ENCODE peak calls at places on chromosomes 11 and 22, in six cellular contexts. A, M, O, H, U and X are unnamed samples.

GRCh38 chr22:27577570-27577969 is 224.0 kb downstream of the MN1 start:
- DNase-seq in O (no peak), A (no peak), M (no peak), H (no peak), U (no peak), X (no peak)

GRCh38 chr11:96246718-96247540 is 96.1 kb downstream of the MAML2 start:
- DNase-seq in H (no peak), U (no peak), A (no peak), M (no peak), O (peak), X (no peak)

GRCh38 chr11:111320728-111321568 is 22.6 kb downstream of the POU2AF3 start:
- DNase-seq in M (no peak), H (no peak), O (no peak), A (no peak), U (no peak), X (no peak)

GRCh38 chr11:117471776-117472175 is 144.1 kb downstream of the CEP164 start:
- DNase-seq in O (no peak), M (no peak), H (no peak), U (no peak), A (no peak), X (no peak)

GRCh38 chr22:19970479-19971275 is 29.1 kb upstream of the TXNRD2 start:
- DNase-seq in A (peak), M (peak), U (peak), H (peak), O (peak), X (no peak)

GRCh38 chr22:47160781-47161520 is 398.5 kb downstream of the TBC1D22A start:
- DNase-seq in M (no peak), O (no peak), U (no peak), A (no peak), H (no peak), X (no peak)

GRCh38 chr22:38189104-38189503 is 7.5 kb upstream of the PLA2G6 start:
- DNase-seq in M (no peak), U (no peak), A (no peak), H (no peak), O (no peak), X (no peak)

GRCh38 chr11:32833921-32834320 is 4.2 kb downstream of the PRRG4 start:
- DNase-seq in O (no peak), U (no peak), A (no peak), H (no peak), M (no peak), X (no peak)

GRCh38 chr22:48934446-48934845 is 893.2 kb downstream of the BRD1 start:
- DNase-seq in O (no peak), H (no peak), M (no peak), U (no peak), A (no peak), X (no peak)

GRCh38 chr11:75239551-75240290 is 853 bp upstream of the TPBGL start:
- DNase-seq in O (no peak), H (no peak), A (no peak), M (no peak), U (no peak), X (no peak)

GRCh38 chr11:99548264-99548663 is 527.5 kb downstream of the CNTN5 start:
- DNase-seq in O (no peak), U (no peak), H (no peak), M (no peak), A (no peak), X (no peak)

GRCh38 chr11:1564535-1565172 is 7.4 kb downstream of the DUSP8 start:
- DNase-seq in H (no peak), M (no peak), A (no peak), O (peak), U (peak), X (no peak)

GRCh38 chr11:38990139-38990538 is 2392.1 kb upstream of the RAG2 start:
- DNase-seq in M (no peak), O (no peak), H (no peak), U (no peak), A (no peak), X (no peak)

GRCh38 chr11:23555085-23555484 is 694.8 kb upstream of the CCDC179 start:
- DNase-seq in H (no peak), M (no peak), U (no peak), O (no peak), A (no peak), X (no peak)

GRCh38 chr11:45651841-45652745 is 13.3 kb downstream of the CHST1 start:
- DNase-seq in H (no peak), U (no peak), M (no peak), A (no peak), O (no peak), X (peak)

GRCh38 chr11:112785104-112785503 is 176.1 kb upstream of the NCAM1 start:
- DNase-seq in M (no peak), O (no peak), U (peak), H (peak), A (no peak), X (no peak)

GRCh38 chr11:35418282-35418846 is 994 bp downstream of the SLC1A2 start:
- DNase-seq in O (no peak), U (no peak), H (peak), M (peak), A (no peak), X (no peak)

GRCh38 chr11:71420455-71421241 is 27.5 kb downstream of the DHCR7 start:
- DNase-seq in U (peak), A (no peak), O (peak), M (peak), H (peak), X (no peak)

GRCh38 chr11:88398372-88399140 is 61.0 kb upstream of the CTSC start:
- DNase-seq in O (no peak), U (peak), A (no peak), M (no peak), H (no peak), X (no peak)

GRCh38 chr22:17471901-17472566 is 91.3 kb upstream of the SLC25A18 start:
- DNase-seq in U (no peak), H (no peak), O (no peak), A (no peak), M (no peak), X (no peak)

GRCh38 chr11:64208796-64209562 is 2.5 kb downstream of the FERMT3 start:
- DNase-seq in A (no peak), H (no peak), M (no peak), O (no peak), U (no peak), X (no peak)

GRCh38 chr11:34105957-34106504 is 602 bp downstream of the NAT10 start:
- DNase-seq in U (peak), H (no peak), M (no peak), A (no peak), O (peak), X (no peak)

GRCh38 chr22:29143848-29144785 is 61.6 kb upstream of the EMID1 start:
- DNase-seq in A (no peak), H (no peak), O (peak), M (no peak), U (no peak), X (peak)

GRCh38 chr11:88174627-88175003 is 628 bp downstream of the RAB38 start:
- DNase-seq in H (peak), M (peak), U (peak), A (no peak), O (peak), X (no peak)

GRCh38 chr22:30861131-30861530 is 107.4 kb downstream of the MORC2 start:
- DNase-seq in M (no peak), A (no peak), H (no peak), O (no peak), U (no peak), X (no peak)

GRCh38 chr11:93870616-93871015 is 20.2 kb upstream of the VSTM5 start:
- DNase-seq in H (no peak), U (no peak), M (no peak), A (no peak), O (no peak), X (no peak)

GRCh38 chr11:86625981-86626380 is 46.4 kb downstream of the ME3 start:
- DNase-seq in O (no peak), U (no peak), H (no peak), M (no peak), A (no peak), X (no peak)

GRCh38 chr22:38352436-38352835 is 35.2 kb upstream of the CSNK1E start:
- DNase-seq in H (no peak), O (no peak), M (no peak), U (no peak), A (no peak), X (no peak)

GRCh38 chr22:47288640-47289039 is 526.2 kb downstream of the TBC1D22A start:
- DNase-seq in U (no peak), H (no peak), O (no peak), M (no peak), A (no peak), X (no peak)

GRCh38 chr11:58513747-58514367 is 6.0 kb upstream of the OR5B21 start:
- DNase-seq in U (peak), A (no peak), O (peak), M (no peak), H (peak), X (no peak)

GRCh38 chr11:94058630-94059029 is 37.5 kb downstream of the HEPHL1 start:
- DNase-seq in M (no peak), U (no peak), H (no peak), O (no peak), A (no peak), X (no peak)

GRCh38 chr11:14898286-14899086 is 6.5 kb upstream of the CYP2R1 start:
- DNase-seq in O (no peak), M (no peak), H (no peak), A (no peak), U (no peak), X (no peak)

GRCh38 chr11:10139081-10139480 is 154.9 kb downstream of the SBF2 start:
- DNase-seq in U (no peak), H (no peak), O (no peak), A (no peak), M (no peak), X (no peak)